ENCODE peak calls at places on chromosomes 13 and 19, in six cellular contexts. O, A, B, M, Y and E are unnamed samples.

GRCh38 chr13:98265669-98266551 is 88.8 kb upstream of the RNF113B start:
- DNase-seq in O (no peak), A (peak; percentile 64), B (peak; percentile 65), M (no peak), Y (no peak), E (no peak)

GRCh38 chr13:43305416-43305815 is 282.0 kb downstream of the DNAJC15 start:
- DNase-seq in O (no peak), A (peak; percentile 49), B (no peak), M (no peak), Y (no peak), E (peak; percentile 35)

GRCh38 chr13:51679616-51680015 is 95.4 kb downstream of the WDFY2 start:
- DNase-seq in O (no peak), A (no peak), B (no peak), M (no peak), Y (no peak), E (no peak)

GRCh38 chr19:7853760-7854107 is 20.5 kb downstream of the PRR36 start:
- DNase-seq in O (no peak), A (no peak), B (no peak), M (no peak), Y (no peak), E (no peak)

GRCh38 chr19:50567052-50567841 is 988 bp downstream of the LRRC4B start:
- DNase-seq in O (no peak), A (no peak), B (no peak), M (no peak), Y (no peak), E (no peak)

GRCh38 chr13:54449922-54450321 is 1421.3 kb downstream of the OLFM4 start:
- DNase-seq in O (no peak), A (no peak), B (no peak), M (no peak), Y (no peak), E (no peak)

GRCh38 chr19:1967087-1967608 is 26.2 kb downstream of the CSNK1G2 start:
- DNase-seq in O (no peak), A (no peak), B (no peak), M (no peak), Y (no peak), E (no peak)

GRCh38 chr13:112510987-112511715 is 76.8 kb downstream of the TUBGCP3 start:
- DNase-seq in O (no peak), A (no peak), B (no peak), M (no peak), Y (no peak), E (no peak)

GRCh38 chr13:95020298-95020987 is 280.8 kb downstream of the ABCC4 start:
- DNase-seq in O (no peak), A (no peak), B (peak; percentile 8), M (no peak), Y (no peak), E (peak; percentile 11)

GRCh38 chr19:58561373-58562125 is 3.1 kb upstream of the UBE2M start:
- DNase-seq in O (no peak), A (no peak), B (no peak), M (no peak), Y (no peak), E (no peak)

GRCh38 chr19:10389863-10390262 is 9.5 kb upstream of the TYK2 start:
- DNase-seq in O (no peak), A (no peak), B (no peak), M (no peak), Y (no peak), E (no peak)

GRCh38 chr19:17841810-17842662 is 5.7 kb downstream of the JAK3 start:
- DNase-seq in O (peak; percentile 53), A (peak; percentile 63), B (peak; percentile 83), M (no peak), Y (peak; percentile 27), E (peak; percentile 78)

GRCh38 chr13:26752671-26753070 is 7.9 kb downstream of the GPR12 start:
- DNase-seq in O (no peak), A (no peak), B (no peak), M (no peak), Y (no peak), E (no peak)

GRCh38 chr19:2271516-2272103 is 10.4 kb downstream of the PEAK3 start:
- DNase-seq in O (no peak), A (peak; percentile 75), B (peak; percentile 61), M (no peak), Y (no peak), E (peak; percentile 71)

GRCh38 chr13:42591602-42592001 is 17.6 kb downstream of the TNFSF11 start:
- DNase-seq in O (no peak), A (no peak), B (no peak), M (no peak), Y (no peak), E (no peak)

GRCh38 chr19:30431591-30431990 is 59.4 kb downstream of the ZNF536 start:
- DNase-seq in O (no peak), A (no peak), B (no peak), M (no peak), Y (no peak), E (no peak)

GRCh38 chr13:112733112-112733511 is 43.3 kb downstream of the ATP11A start:
- DNase-seq in O (no peak), A (no peak), B (no peak), M (no peak), Y (no peak), E (no peak)

GRCh38 chr13:49858183-49858856 is 65.8 kb upstream of the KPNA3 start:
- DNase-seq in O (no peak), A (peak; percentile 99), B (peak; percentile 95), M (peak; percentile 96), Y (no peak), E (peak; percentile 90)

GRCh38 chr19:35484637-35485036 is 5.6 kb downstream of the KRTDAP start:
- DNase-seq in O (no peak), A (no peak), B (no peak), M (no peak), Y (peak; percentile 32), E (no peak)

GRCh38 chr13:36986462-36987240 is 12.5 kb downstream of the ALG5 start:
- DNase-seq in O (no peak), A (peak; percentile 70), B (no peak), M (no peak), Y (no peak), E (no peak)

GRCh38 chr13:70253411-70253810 is 145.2 kb upstream of the KLHL1 start:
- DNase-seq in O (no peak), A (no peak), B (no peak), M (no peak), Y (no peak), E (no peak)

GRCh38 chr13:22432690-22433089 is 748.1 kb upstream of the SGCG start:
- DNase-seq in O (no peak), A (no peak), B (no peak), M (no peak), Y (no peak), E (no peak)

GRCh38 chr13:91142572-91142971 is 204.9 kb upstream of the MIR17HG start:
- DNase-seq in O (no peak), A (peak; percentile 1), B (peak; percentile 65), M (no peak), Y (no peak), E (no peak)

GRCh38 chr19:52453324-52454094 is at the start of gene ZNF578:
- DNase-seq in O (peak; percentile 62), A (peak; percentile 84), B (peak; percentile 91), M (peak; percentile 53), Y (peak; percentile 25), E (peak; percentile 82)

GRCh38 chr13:93847162-93847561 is 620.6 kb downstream of the GPC6 start:
- DNase-seq in O (no peak), A (peak; percentile 93), B (peak; percentile 83), M (peak; percentile 42), Y (no peak), E (peak; percentile 67)

GRCh38 chr13:114142640-114143490 is 10.4 kb upstream of the RASA3 start:
- DNase-seq in O (no peak), A (peak; percentile 65), B (peak; percentile 63), M (no peak), Y (peak; percentile 87), E (no peak)

GRCh38 chr19:40933025-40933424 is 51.0 kb upstream of the CYP2A7 start:
- DNase-seq in O (no peak), A (no peak), B (no peak), M (no peak), Y (no peak), E (peak; percentile 40)
- TF ChIP-seq CTCF in O (no peak), A (no peak), B (no peak), M (no peak), Y (no peak), E (peak; percentile 16)

GRCh38 chr19:27909185-27909840 is 1303.6 kb downstream of the UQCRFS1 start:
- DNase-seq in O (no peak), A (no peak), B (no peak), M (no peak), Y (no peak), E (no peak)
- H3K4me3 ChIP-seq in O (no peak overlapping the region), A (no peak overlapping the region), B (no peak overlapping the region), M (no peak overlapping the region), Y (no peak overlapping the region), E (no peak overlapping the region)

DNA sequence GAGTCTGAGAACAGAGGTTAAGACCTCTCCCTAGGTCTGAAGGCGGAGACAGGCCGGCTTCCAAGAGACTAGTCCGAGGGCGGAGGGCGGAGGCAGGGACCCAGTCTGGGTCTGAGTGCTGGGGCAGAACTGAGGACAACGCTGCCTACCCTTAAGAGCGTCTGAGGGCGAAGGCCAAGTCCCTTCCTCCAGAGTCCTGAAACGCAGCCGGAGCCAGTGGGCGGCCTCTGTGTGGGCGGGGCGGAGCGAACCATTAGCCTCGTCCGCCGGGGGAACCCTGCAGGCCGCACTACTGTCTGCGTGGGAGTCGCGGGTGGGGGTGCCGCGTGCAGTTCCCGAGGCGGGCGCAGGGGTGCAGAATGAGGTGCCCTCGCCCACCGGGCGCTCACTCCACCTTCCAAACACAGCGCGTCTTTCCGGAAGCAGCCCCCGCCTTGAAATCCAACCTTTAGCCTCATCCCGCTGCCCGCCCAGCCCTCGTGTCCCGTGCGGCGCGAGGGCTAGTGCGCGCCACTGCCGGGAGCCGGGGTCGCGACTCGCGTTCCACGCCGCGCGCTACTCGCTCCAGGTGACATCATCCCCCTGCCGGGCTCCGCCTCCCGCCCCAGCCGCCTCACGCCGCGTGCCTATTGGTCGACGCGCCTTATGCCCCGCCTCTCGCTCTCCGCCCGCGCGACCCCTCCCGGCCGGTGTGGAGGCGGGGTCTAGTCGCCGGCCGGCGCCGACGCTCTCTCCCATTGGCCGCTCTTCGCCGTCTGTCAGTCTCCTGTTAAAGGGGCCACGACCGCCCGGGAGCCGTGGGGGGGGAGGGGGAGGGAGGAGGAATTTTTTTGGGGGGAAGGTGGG is at the start of gene C19orf73:
- DNase-seq in O (peak; percentile 91), A (peak; percentile 91), B (peak; percentile 91), M (peak; percentile 81), Y (peak; percentile 94), E (peak; percentile 90)
- TF ChIP-seq CTCF in O (no peak), A (no peak), B (no peak), M (peak; percentile 10), Y (peak; percentile 36), E (peak; percentile 26)

GRCh38 chr19:54317108-54317964 is 4.4 kb upstream of the LILRA5 start:
- DNase-seq in O (no peak), A (no peak), B (no peak), M (no peak), Y (no peak), E (no peak)
- H3K4me3 ChIP-seq in O (no peak overlapping the region), A (no peak overlapping the region), B (no peak overlapping the region), M (no peak overlapping the region), Y (no peak overlapping the region), E (no peak overlapping the region)

GRCh38 chr13:44879452-44880058 is 109.7 kb downstream of the NUFIP1 start:
- DNase-seq in O (no peak), A (peak; percentile 64), B (peak; percentile 62), M (no peak), Y (no peak), E (peak; percentile 72)
- TF ChIP-seq CTCF in O (no peak), A (peak; percentile 53), B (peak; percentile 45), M (peak; percentile 43), Y (peak; percentile 66), E (peak; percentile 61)